ENCODE peak calls at places on chromosomes 3 and 15, in six cellular contexts. One of them, this sample, is unnamed.

GRCh38 chr15:31294067-31294466 is 32.6 kb upstream of the KLF13 start:
- DNase-seq in HFF-Myc: no peak
- DNase-seq in PC-9: no peak
- DNase-seq in lower leg skin: peak; percentile 49
- DNase-seq in WTC11: no peak
- DNase-seq in AG04450: no peak
- DNase-seq in this sample: peak; percentile 0

GRCh38 chr15:66625974-66626373 is 60.2 kb upstream of the LCTL start:
- DNase-seq in PC-9: no peak
- DNase-seq in lower leg skin: no peak
- DNase-seq in AG04450: no peak
- DNase-seq in HFF-Myc: no peak
- DNase-seq in WTC11: no peak
- DNase-seq in this sample: no peak

GRCh38 chr15:67059127-67059553 is 6.3 kb upstream of the SMAD3 start:
- DNase-seq in WTC11: no peak
- DNase-seq in AG04450: no peak
- DNase-seq in PC-9: no peak
- DNase-seq in lower leg skin: no peak
- DNase-seq in HFF-Myc: no peak
- DNase-seq in this sample: no peak

GRCh38 chr3:52070724-52071621 is 14.6 kb upstream of the DUSP7 start:
- DNase-seq in lower leg skin: no peak
- DNase-seq in HFF-Myc: no peak
- DNase-seq in PC-9: no peak
- DNase-seq in AG04450: no peak
- DNase-seq in WTC11: no peak
- DNase-seq in this sample: no peak

GRCh38 chr15:67743558-67743957 is 81.8 kb upstream of the SKOR1 start:
- DNase-seq in WTC11: no peak
- DNase-seq in lower leg skin: no peak
- DNase-seq in HFF-Myc: no peak
- DNase-seq in AG04450: no peak
- DNase-seq in PC-9: no peak
- DNase-seq in this sample: no peak

GRCh38 chr3:128544190-128544589 is 51.2 kb upstream of the GATA2 start:
- DNase-seq in AG04450: no peak
- DNase-seq in lower leg skin: no peak
- DNase-seq in HFF-Myc: no peak
- DNase-seq in PC-9: no peak
- DNase-seq in WTC11: no peak
- DNase-seq in this sample: no peak

GRCh38 chr3:165778456-165778855 is 58.8 kb downstream of the BCHE start:
- DNase-seq in HFF-Myc: no peak
- DNase-seq in WTC11: no peak
- DNase-seq in AG04450: no peak
- DNase-seq in lower leg skin: no peak
- DNase-seq in PC-9: no peak
- DNase-seq in this sample: no peak

GRCh38 chr3:55252921-55253320 is 234.2 kb downstream of the WNT5A start:
- DNase-seq in AG04450: no peak
- DNase-seq in WTC11: no peak
- DNase-seq in PC-9: no peak
- DNase-seq in lower leg skin: no peak
- DNase-seq in HFF-Myc: no peak
- DNase-seq in this sample: no peak

GRCh38 chr3:133742351-133743091 is 3.7 kb upstream of the TF start:
- DNase-seq in PC-9: peak; percentile 5
- DNase-seq in lower leg skin: no peak
- DNase-seq in HFF-Myc: no peak
- DNase-seq in AG04450: no peak
- DNase-seq in WTC11: no peak
- DNase-seq in this sample: no peak

GRCh38 chr3:149245738-149246451 is 24.3 kb upstream of the CP start:
- DNase-seq in AG04450: no peak
- DNase-seq in WTC11: no peak
- DNase-seq in HFF-Myc: no peak
- DNase-seq in lower leg skin: no peak
- DNase-seq in PC-9: no peak
- DNase-seq in this sample: no peak

GRCh38 chr3:124879395-124879723 is 7.8 kb downstream of the ITGB5 start:
- DNase-seq in PC-9: no peak
- DNase-seq in HFF-Myc: no peak
- DNase-seq in AG04450: no peak
- DNase-seq in WTC11: no peak
- DNase-seq in lower leg skin: no peak
- DNase-seq in this sample: no peak

GRCh38 chr3:2870714-2871353 is 239.3 kb downstream of the IL5RA start:
- DNase-seq in lower leg skin: no peak
- DNase-seq in AG04450: no peak
- DNase-seq in HFF-Myc: no peak
- DNase-seq in WTC11: no peak
- DNase-seq in PC-9: no peak
- DNase-seq in this sample: no peak

GRCh38 chr15:80780416-80781221 is 1.4 kb downstream of the CEMIP start:
- DNase-seq in HFF-Myc: no peak
- DNase-seq in PC-9: peak; percentile 62
- DNase-seq in AG04450: no peak
- DNase-seq in lower leg skin: no peak
- DNase-seq in WTC11: peak; percentile 85
- DNase-seq in this sample: peak; percentile 80

GRCh38 chr3:177692304-177692703 is 495.0 kb upstream of the TBL1XR1 start:
- DNase-seq in WTC11: no peak
- DNase-seq in AG04450: no peak
- DNase-seq in lower leg skin: no peak
- DNase-seq in PC-9: no peak
- DNase-seq in HFF-Myc: no peak
- DNase-seq in this sample: no peak

GRCh38 chr3:23085256-23085655 is 117.9 kb upstream of the UBE2E2 start:
- DNase-seq in HFF-Myc: no peak
- DNase-seq in AG04450: no peak
- DNase-seq in WTC11: no peak
- DNase-seq in PC-9: no peak
- DNase-seq in lower leg skin: no peak
- DNase-seq in this sample: no peak

GRCh38 chr15:80455051-80455648 is 51.0 kb downstream of the ARNT2 start:
- DNase-seq in PC-9: peak; percentile 25
- DNase-seq in HFF-Myc: no peak
- DNase-seq in WTC11: no peak
- DNase-seq in AG04450: no peak
- DNase-seq in lower leg skin: no peak
- DNase-seq in this sample: no peak

GRCh38 chr3:77513541-77513940 is 473.6 kb downstream of the ROBO2 start:
- DNase-seq in WTC11: no peak
- DNase-seq in lower leg skin: no peak
- DNase-seq in AG04450: no peak
- DNase-seq in HFF-Myc: no peak
- DNase-seq in PC-9: no peak
- DNase-seq in this sample: no peak

GRCh38 chr3:126348308-126348920 is 8.8 kb downstream of the KLF15 start:
- DNase-seq in WTC11: peak; percentile 50
- DNase-seq in lower leg skin: peak; percentile 78
- DNase-seq in AG04450: no peak
- DNase-seq in HFF-Myc: no peak
- DNase-seq in PC-9: no peak
- DNase-seq in this sample: no peak

GRCh38 chr15:62756326-62756994 is 286.1 kb upstream of the TPM1 start:
- DNase-seq in HFF-Myc: no peak
- DNase-seq in lower leg skin: no peak
- DNase-seq in AG04450: no peak
- DNase-seq in PC-9: no peak
- DNase-seq in WTC11: no peak
- DNase-seq in this sample: no peak

GRCh38 chr15:100852630-100853029 is 27.0 kb upstream of the ALDH1A3 start:
- DNase-seq in lower leg skin: peak; percentile 61
- DNase-seq in AG04450: no peak
- DNase-seq in PC-9: no peak
- DNase-seq in WTC11: no peak
- DNase-seq in HFF-Myc: no peak
- DNase-seq in this sample: no peak

GRCh38 chr15:100847194-100847593 is 32.4 kb upstream of the ALDH1A3 start:
- DNase-seq in AG04450: no peak
- DNase-seq in WTC11: no peak
- DNase-seq in PC-9: no peak
- DNase-seq in lower leg skin: no peak
- DNase-seq in HFF-Myc: no peak
- DNase-seq in this sample: no peak

GRCh38 chr15:100853676-100854440 is 25.8 kb upstream of the ALDH1A3 start:
- DNase-seq in lower leg skin: peak; percentile 70
- DNase-seq in AG04450: no peak
- DNase-seq in WTC11: no peak
- DNase-seq in HFF-Myc: no peak
- DNase-seq in PC-9: no peak
- DNase-seq in this sample: no peak

GRCh38 chr15:100844778-100845177 is 34.9 kb upstream of the ALDH1A3 start:
- DNase-seq in WTC11: no peak
- DNase-seq in PC-9: no peak
- DNase-seq in lower leg skin: no peak
- DNase-seq in AG04450: no peak
- DNase-seq in HFF-Myc: no peak
- DNase-seq in this sample: no peak

GRCh38 chr15:100849021-100849831 is 30.4 kb upstream of the ALDH1A3 start:
- DNase-seq in AG04450: no peak
- DNase-seq in HFF-Myc: no peak
- DNase-seq in PC-9: peak; percentile 88
- DNase-seq in lower leg skin: peak; percentile 83
- DNase-seq in WTC11: peak; percentile 61
- DNase-seq in this sample: peak; percentile 20
- TF ChIP-seq CTCF in AG04450: no peak
- TF ChIP-seq CTCF in HFF-Myc: peak; percentile 36
- TF ChIP-seq CTCF in PC-9: peak; percentile 56
- TF ChIP-seq CTCF in lower leg skin: no peak
- TF ChIP-seq CTCF in WTC11: no peak
- TF ChIP-seq CTCF in this sample: no peak

GRCh38 chr3:97971679-97972567 is at the start of gene RIOX2:
- DNase-seq in lower leg skin: peak; percentile 93
- DNase-seq in AG04450: no peak
- DNase-seq in WTC11: peak; percentile 53
- DNase-seq in PC-9: peak; percentile 86
- DNase-seq in HFF-Myc: no peak
- DNase-seq in this sample: peak; percentile 41

GRCh38 chr3:97979610-97980009 is 7.4 kb upstream of the RIOX2 start:
- DNase-seq in lower leg skin: no peak
- DNase-seq in PC-9: no peak
- DNase-seq in AG04450: no peak
- DNase-seq in HFF-Myc: no peak
- DNase-seq in WTC11: peak; percentile 34
- DNase-seq in this sample: no peak

GRCh38 chr3:97972976-97973375 is 745 bp upstream of the RIOX2 start:
- DNase-seq in WTC11: no peak
- DNase-seq in PC-9: no peak
- DNase-seq in HFF-Myc: no peak
- DNase-seq in lower leg skin: no peak
- DNase-seq in AG04450: no peak
- DNase-seq in this sample: no peak

GRCh38 chr3:97974996-97975395 is 2.8 kb upstream of the RIOX2 start:
- DNase-seq in WTC11: no peak
- DNase-seq in lower leg skin: no peak
- DNase-seq in PC-9: no peak
- DNase-seq in AG04450: no peak
- DNase-seq in HFF-Myc: no peak
- DNase-seq in this sample: no peak

GRCh38 chr3:97975466-97975865 is 3.2 kb upstream of the RIOX2 start:
- DNase-seq in AG04450: no peak
- DNase-seq in PC-9: no peak
- DNase-seq in HFF-Myc: no peak
- DNase-seq in WTC11: no peak
- DNase-seq in lower leg skin: no peak
- DNase-seq in this sample: no peak
- TF ChIP-seq CTCF in AG04450: peak; percentile 15
- TF ChIP-seq CTCF in PC-9: peak; percentile 44
- TF ChIP-seq CTCF in HFF-Myc: no peak
- TF ChIP-seq CTCF in WTC11: no peak
- TF ChIP-seq CTCF in lower leg skin: no peak
- TF ChIP-seq CTCF in this sample: peak; percentile 30

GRCh38 chr3:101134331-101134730 is 141.1 kb upstream of the ABI3BP start:
- DNase-seq in WTC11: no peak
- DNase-seq in lower leg skin: no peak
- DNase-seq in HFF-Myc: no peak
- DNase-seq in PC-9: no peak
- DNase-seq in AG04450: no peak
- DNase-seq in this sample: no peak

GRCh38 chr3:101133638-101134037 is 140.4 kb upstream of the ABI3BP start:
- DNase-seq in HFF-Myc: no peak
- DNase-seq in PC-9: no peak
- DNase-seq in AG04450: no peak
- DNase-seq in lower leg skin: no peak
- DNase-seq in WTC11: no peak
- DNase-seq in this sample: no peak

GRCh38 chr3:101127991-101128390 is 134.8 kb upstream of the ABI3BP start:
- DNase-seq in PC-9: no peak
- DNase-seq in AG04450: no peak
- DNase-seq in lower leg skin: no peak
- DNase-seq in HFF-Myc: no peak
- DNase-seq in WTC11: no peak
- DNase-seq in this sample: no peak

GRCh38 chr3:101128786-101129185 is 135.6 kb upstream of the ABI3BP start:
- DNase-seq in WTC11: no peak
- DNase-seq in PC-9: peak; percentile 30
- DNase-seq in lower leg skin: no peak
- DNase-seq in AG04450: no peak
- DNase-seq in HFF-Myc: no peak
- DNase-seq in this sample: no peak

GRCh38 chr3:101131767-101132166 is 138.5 kb upstream of the ABI3BP start:
- DNase-seq in lower leg skin: no peak
- DNase-seq in PC-9: no peak
- DNase-seq in AG04450: no peak
- DNase-seq in WTC11: no peak
- DNase-seq in HFF-Myc: no peak
- DNase-seq in this sample: no peak
- TF ChIP-seq CTCF in lower leg skin: no peak
- TF ChIP-seq CTCF in PC-9: peak; percentile 32
- TF ChIP-seq CTCF in AG04450: no peak
- TF ChIP-seq CTCF in WTC11: no peak
- TF ChIP-seq CTCF in HFF-Myc: peak; percentile 13
- TF ChIP-seq CTCF in this sample: no peak

DNA sequence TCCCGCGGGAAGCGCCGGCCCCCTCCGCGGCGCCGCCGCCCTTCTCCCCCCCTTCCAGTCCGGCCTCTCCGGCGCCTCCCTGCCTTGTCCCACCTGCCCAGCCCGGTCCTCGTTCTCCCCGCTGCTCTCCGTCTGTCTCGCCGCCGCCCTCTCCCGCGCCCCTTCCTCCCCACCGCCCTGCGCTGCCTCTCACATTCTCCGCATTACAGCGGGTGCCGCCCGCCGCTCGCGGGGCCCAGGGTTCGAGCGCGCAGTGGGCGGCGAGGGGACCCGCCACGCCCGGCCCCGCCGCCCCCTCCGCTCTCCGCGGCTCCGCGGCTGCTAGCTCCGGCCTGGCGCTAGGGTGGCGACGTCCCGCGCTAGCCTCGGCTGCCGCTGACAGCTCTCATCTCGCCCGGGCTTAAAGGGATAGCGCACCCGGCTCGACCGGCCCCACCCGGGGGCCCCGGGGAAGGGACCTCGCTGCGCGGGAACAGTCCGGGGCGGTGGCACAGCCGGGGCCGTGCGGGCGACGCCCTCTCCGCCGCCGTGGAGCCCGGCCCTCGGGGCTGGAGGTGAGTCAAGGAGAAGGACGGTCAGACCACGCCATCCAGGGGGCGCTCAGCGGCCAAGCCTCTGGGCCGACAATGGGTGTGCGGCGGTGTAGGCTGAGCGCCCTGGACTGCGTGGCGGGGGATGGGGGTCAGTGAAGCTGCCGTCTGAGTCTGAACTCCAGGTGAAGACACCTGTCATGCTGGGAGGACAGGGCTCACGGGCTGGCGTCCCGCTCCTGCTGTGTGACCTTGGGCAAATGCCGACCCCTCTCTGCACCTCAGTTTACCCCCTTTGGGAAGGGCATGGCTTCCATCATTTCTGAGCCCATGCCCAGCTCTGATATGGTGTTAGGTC is 187.4 kb upstream of the LINGO1 start:
- DNase-seq in HFF-Myc: no peak
- DNase-seq in lower leg skin: no peak
- DNase-seq in PC-9: peak; percentile 38
- DNase-seq in AG04450: no peak
- DNase-seq in WTC11: peak; percentile 71
- DNase-seq in this sample: peak; percentile 53
- TF ChIP-seq CTCF in HFF-Myc: peak; percentile 14
- TF ChIP-seq CTCF in lower leg skin: no peak
- TF ChIP-seq CTCF in PC-9: no peak
- TF ChIP-seq CTCF in AG04450: no peak
- TF ChIP-seq CTCF in WTC11: no peak
- TF ChIP-seq CTCF in this sample: peak; percentile 52

This sample was measured in neural crest cell.